ENCODE peak calls at places on chromosomes 6 and 20, in nine cellular contexts. W, H, X, Z, N, E, I, U and V are unnamed samples.

GRCh38 chr20:43827940-43828562 is 86.6 kb upstream of the TOX2 start:
- DNase-seq in W (no peak), H (no peak), X (no peak), Z (no peak), N (no peak), E (no peak), I (no peak), U (no peak), V (no peak)

GRCh38 chr6:87722831-87723726 is 21.0 kb upstream of the AKIRIN2 start:
- DNase-seq in W (peak; percentile 95), H (peak; percentile 29), X (no peak), Z (peak; percentile 95), N (peak; percentile 96), E (peak; percentile 87), I (peak; percentile 77), U (peak; percentile 76), V (no peak)

GRCh38 chr6:21593927-21594421 is 423 bp downstream of the SOX4 start:
- DNase-seq in W (peak; percentile 72), H (no peak), X (no peak), Z (peak; percentile 74), N (peak; percentile 51), E (peak; percentile 70), I (peak; percentile 41), U (no peak), V (peak; percentile 24)

GRCh38 chr20:10414982-10415650 is 18.9 kb downstream of the MKKS start:
- DNase-seq in W (peak; percentile 53), H (no peak), X (no peak), Z (peak; percentile 53), N (no peak), E (peak; percentile 6), I (no peak), U (no peak), V (no peak)

GRCh38 chr6:67888886-67889681 is 746.0 kb upstream of the ADGRB3 start:
- DNase-seq in W (no peak), H (no peak), X (no peak), Z (no peak), N (no peak), E (no peak), I (no peak), U (no peak), V (no peak)

GRCh38 chr6:22954749-22955385 is 385.5 kb downstream of the HDGFL1 start:
- DNase-seq in W (peak; percentile 12), H (no peak), X (peak; percentile 27), Z (peak; percentile 14), N (no peak), E (peak; percentile 51), I (no peak), U (no peak), V (no peak)

GRCh38 chr6:37877373-37878149 is 58.0 kb downstream of the ZFAND3 start:
- DNase-seq in W (no peak), H (no peak), X (no peak), Z (peak; percentile 22), N (no peak), E (peak; percentile 36), I (no peak), U (no peak), V (no peak)

GRCh38 chr6:170270984-170271593 is 19.8 kb downstream of the DLL1 start:
- DNase-seq in W (no peak), H (no peak), X (no peak), Z (no peak), N (no peak), E (no peak), I (peak; percentile 19), U (no peak), V (no peak)

GRCh38 chr20:23433628-23434027 is 5.9 kb upstream of the CSTL1 start:
- DNase-seq in W (no peak), H (no peak), X (no peak), Z (no peak), N (no peak), E (no peak), I (no peak), U (no peak), V (no peak)

GRCh38 chr6:51490101-51490500 is 597.3 kb downstream of the PKHD1 start:
- DNase-seq in W (no peak), H (no peak), X (no peak), Z (no peak), N (no peak), E (no peak), I (no peak), U (no peak), V (no peak)

GRCh38 chr20:36238153-36238552 is 1.9 kb downstream of the AAR2 start:
- DNase-seq in W (no peak), H (no peak), X (no peak), Z (no peak), N (no peak), E (no peak), I (no peak), U (no peak), V (no peak)

GRCh38 chr6:3565291-3565690 is 108.4 kb upstream of the SLC22A23 start:
- DNase-seq in W (no peak), H (no peak), X (no peak), Z (no peak), N (no peak), E (no peak), I (no peak), U (no peak), V (no peak)

GRCh38 chr6:3561745-3562144 is 104.9 kb upstream of the SLC22A23 start:
- DNase-seq in W (peak; percentile 35), H (no peak), X (no peak), Z (peak; percentile 42), N (no peak), E (peak; percentile 55), I (no peak), U (no peak), V (no peak)

GRCh38 chr6:3559561-3559960 is 102.7 kb upstream of the SLC22A23 start:
- DNase-seq in W (no peak), H (no peak), X (no peak), Z (no peak), N (no peak), E (no peak), I (no peak), U (no peak), V (no peak)
- TF ChIP-seq CTCF in W (no peak), H (no peak), X (no peak), Z (no peak), N (no peak), E (no peak), I (no peak), U (no peak), V (no peak)

GRCh38 chr6:70110128-70111022 is 192.5 kb downstream of the COL9A1 start:
- DNase-seq in W (no peak), H (no peak), X (no peak), Z (peak; percentile 5), N (peak; percentile 0), E (no peak), I (no peak), U (no peak), V (no peak)

GRCh38 chr6:70111737-70112136 is 191.1 kb downstream of the COL9A1 start:
- DNase-seq in W (no peak), H (no peak), X (no peak), Z (no peak), N (no peak), E (no peak), I (no peak), U (no peak), V (no peak)

GRCh38 chr6:70112686-70113570 is 190.0 kb downstream of the COL9A1 start:
- DNase-seq in W (no peak), H (no peak), X (no peak), Z (no peak), N (no peak), E (no peak), I (no peak), U (no peak), V (no peak)

GRCh38 chr6:70103798-70104197 is 199.1 kb downstream of the COL9A1 start:
- DNase-seq in W (no peak), H (no peak), X (no peak), Z (no peak), N (no peak), E (no peak), I (no peak), U (no peak), V (peak; percentile 14)

DNA sequence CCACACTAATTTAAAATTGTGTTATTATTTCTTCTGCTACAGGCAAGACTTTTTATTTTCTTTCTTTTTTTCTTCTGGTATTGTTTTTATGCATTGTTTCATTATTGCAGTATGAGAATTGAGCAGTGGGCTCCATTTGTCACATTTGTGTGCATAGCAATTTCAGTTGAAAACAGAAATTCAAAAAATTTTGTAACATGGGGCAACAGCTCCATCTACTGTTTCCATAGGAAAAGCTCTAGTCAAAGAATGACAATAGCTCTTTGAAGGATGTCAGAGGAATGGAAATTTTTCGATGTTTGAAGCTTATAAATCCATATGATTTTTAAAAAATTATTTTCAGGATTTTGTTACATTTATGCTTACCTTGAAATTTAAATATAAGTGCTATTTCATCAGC is 194.7 kb downstream of the COL9A1 start:
- DNase-seq in W (peak; percentile 58), H (no peak), X (peak; percentile 27), Z (peak; percentile 64), N (peak; percentile 10), E (peak; percentile 39), I (no peak), U (no peak), V (no peak)
- TF ChIP-seq CTCF in W (peak; percentile 65), H (peak; percentile 53), X (peak; percentile 16), Z (peak; percentile 69), N (peak; percentile 63), E (peak; percentile 66), I (peak; percentile 56), U (peak; percentile 29), V (peak; percentile 75)

DNA sequence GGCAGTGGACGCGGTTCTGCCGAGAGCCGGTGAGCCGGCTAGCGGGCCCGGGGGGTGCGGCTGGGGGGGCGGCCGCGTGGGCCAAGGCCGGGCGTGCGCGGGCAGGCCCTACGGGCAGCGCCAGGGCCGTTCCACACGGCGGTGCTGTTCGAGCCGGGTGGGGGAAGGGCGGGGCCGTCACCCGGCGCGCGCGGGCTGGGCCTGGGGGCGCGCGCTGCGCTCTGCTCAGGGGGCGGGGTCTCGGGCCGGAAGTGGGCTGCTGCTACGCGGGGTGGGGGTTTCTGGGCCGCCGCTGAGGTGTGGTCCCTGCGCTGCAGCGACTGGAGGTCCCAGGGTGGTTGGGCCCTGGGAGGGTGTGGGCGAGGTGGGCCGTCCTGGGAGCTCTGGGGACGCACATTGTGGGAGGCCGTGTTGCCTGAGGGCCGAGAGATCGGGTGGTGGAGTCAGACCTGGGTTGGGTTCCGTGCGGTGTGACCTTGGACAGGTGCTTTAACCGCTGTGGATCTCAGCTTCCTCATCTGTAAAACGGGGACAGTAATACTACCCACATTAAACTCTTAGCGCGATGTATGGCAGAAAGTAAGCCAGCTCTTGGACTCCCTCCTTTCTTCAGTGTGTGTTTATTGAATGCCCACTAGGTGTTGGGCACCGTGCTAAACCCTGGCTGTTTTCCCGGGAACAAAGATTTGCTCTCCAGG is 395 bp downstream of the MAPRE1 start:
- DNase-seq in W (no peak), H (peak; percentile 5), X (peak; percentile 90), Z (peak; percentile 56), N (no peak), E (peak; percentile 66), I (peak; percentile 80), U (peak; percentile 79), V (peak; percentile 83)
- TF ChIP-seq CTCF in W (no peak), H (no peak), X (no peak), Z (peak; percentile 9), N (no peak), E (peak; percentile 9), I (no peak), U (no peak), V (no peak)

GRCh38 chr20:15759546-15760216 is 813.6 kb downstream of the KIF16B start:
- DNase-seq in W (no peak), H (no peak), X (no peak), Z (peak; percentile 7), N (peak; percentile 21), E (peak; percentile 62), I (no peak), U (no peak), V (no peak)
- TF ChIP-seq CTCF in W (no peak), H (no peak), X (no peak), Z (no peak), N (peak; percentile 15), E (no peak), I (no peak), U (no peak), V (no peak)

GRCh38 chr6:41071923-41072835 is at the start of gene OARD1:
- DNase-seq in W (peak; percentile 92), H (peak; percentile 94), X (peak; percentile 63), Z (peak; percentile 100), N (peak; percentile 99), E (peak; percentile 85), I (peak; percentile 100), U (peak; percentile 100), V (peak; percentile 99)
- TF ChIP-seq CTCF in W (no peak), H (no peak), X (no peak), Z (no peak), N (no peak), E (no peak), I (no peak), U (no peak), V (no peak)